ENCODE peak calls at places on chromosomes 2 and 18, in eight cellular contexts. One of them, this sample, is unnamed. For H3K4me1 and H3K9me3, the result is how much of the 10 kb centered on the place peaks cover.

GRCh38 chr2:196609806-196610205 is 29.7 kb upstream of the CCDC150 start:
- DNase-seq in upper lobe of right lung: no peak
- DNase-seq in breast epithelium: no peak
- DNase-seq in A549: no peak
- DNase-seq in heart right ventricle: no peak
- DNase-seq in upper lobe of left lung: no peak
- DNase-seq in left ventricle myocardium inferior: no peak
- DNase-seq in right cardiac atrium: no peak
- DNase-seq in this sample: no peak

GRCh38 chr2:52995439-52995838 is 772.2 kb upstream of the CHAC2 start:
- DNase-seq in breast epithelium: no peak
- DNase-seq in heart right ventricle: no peak
- DNase-seq in upper lobe of left lung: no peak
- DNase-seq in left ventricle myocardium inferior: no peak
- DNase-seq in right cardiac atrium: no peak
- DNase-seq in A549: no peak
- DNase-seq in upper lobe of right lung: no peak
- DNase-seq in this sample: no peak

GRCh38 chr18:22422909-22423548 is 5.3 kb upstream of the CTAGE1 start:
- DNase-seq in upper lobe of left lung: peak
- DNase-seq in A549: no peak
- DNase-seq in breast epithelium: no peak
- DNase-seq in heart right ventricle: peak
- DNase-seq in upper lobe of right lung: peak
- DNase-seq in left ventricle myocardium inferior: no peak
- DNase-seq in right cardiac atrium: peak
- DNase-seq in this sample: no peak

GRCh38 chr2:30233142-30233961 is 2.0 kb downstream of the LBH start:
- DNase-seq in left ventricle myocardium inferior: no peak
- DNase-seq in upper lobe of right lung: no peak
- DNase-seq in upper lobe of left lung: no peak
- DNase-seq in A549: no peak
- DNase-seq in breast epithelium: no peak
- DNase-seq in heart right ventricle: no peak
- DNase-seq in right cardiac atrium: no peak
- DNase-seq in this sample: no peak

GRCh38 chr2:20015482-20016083 is 3.1 kb upstream of the MATN3 start:
- DNase-seq in A549: peak
- DNase-seq in heart right ventricle: no peak
- DNase-seq in left ventricle myocardium inferior: no peak
- DNase-seq in upper lobe of left lung: no peak
- DNase-seq in right cardiac atrium: no peak
- DNase-seq in breast epithelium: no peak
- DNase-seq in upper lobe of right lung: no peak
- DNase-seq in this sample: no peak

GRCh38 chr2:197378494-197378972 is 56.3 kb downstream of the SF3B1 start:
- DNase-seq in right cardiac atrium: peak
- DNase-seq in upper lobe of left lung: peak
- DNase-seq in left ventricle myocardium inferior: no peak
- DNase-seq in upper lobe of right lung: no peak
- DNase-seq in A549: peak
- DNase-seq in breast epithelium: no peak
- DNase-seq in heart right ventricle: no peak
- DNase-seq in this sample: peak

GRCh38 chr2:104468846-104469245 is 385.1 kb upstream of the POU3F3 start:
- DNase-seq in left ventricle myocardium inferior: no peak
- DNase-seq in breast epithelium: no peak
- DNase-seq in A549: no peak
- DNase-seq in upper lobe of left lung: no peak
- DNase-seq in heart right ventricle: no peak
- DNase-seq in right cardiac atrium: no peak
- DNase-seq in upper lobe of right lung: no peak
- DNase-seq in this sample: no peak

GRCh38 chr2:138632066-138632465 is 130.5 kb downstream of the SPOPL start:
- DNase-seq in breast epithelium: no peak
- DNase-seq in right cardiac atrium: no peak
- DNase-seq in heart right ventricle: no peak
- DNase-seq in upper lobe of right lung: no peak
- DNase-seq in left ventricle myocardium inferior: no peak
- DNase-seq in A549: no peak
- DNase-seq in upper lobe of left lung: no peak
- DNase-seq in this sample: no peak

GRCh38 chr18:5961097-5961827 is 65.9 kb upstream of the TMEM200C start:
- DNase-seq in left ventricle myocardium inferior: no peak
- DNase-seq in A549: no peak
- DNase-seq in right cardiac atrium: no peak
- DNase-seq in upper lobe of right lung: no peak
- DNase-seq in heart right ventricle: no peak
- DNase-seq in upper lobe of left lung: no peak
- DNase-seq in breast epithelium: no peak
- DNase-seq in this sample: no peak

GRCh38 chr2:195343540-195343939 is 313.5 kb upstream of the SLC39A10 start:
- DNase-seq in heart right ventricle: no peak
- DNase-seq in right cardiac atrium: no peak
- DNase-seq in A549: no peak
- DNase-seq in left ventricle myocardium inferior: no peak
- DNase-seq in upper lobe of right lung: no peak
- DNase-seq in upper lobe of left lung: no peak
- DNase-seq in breast epithelium: no peak
- DNase-seq in this sample: no peak

GRCh38 chr18:7666195-7666776 is 99.2 kb downstream of the PTPRM start:
- DNase-seq in right cardiac atrium: no peak
- DNase-seq in A549: no peak
- DNase-seq in heart right ventricle: no peak
- DNase-seq in upper lobe of left lung: no peak
- DNase-seq in left ventricle myocardium inferior: no peak
- DNase-seq in upper lobe of right lung: no peak
- DNase-seq in breast epithelium: no peak
- DNase-seq in this sample: no peak

GRCh38 chr2:200264631-200265030 is 41.9 kb upstream of the SPATS2L start:
- DNase-seq in heart right ventricle: no peak
- DNase-seq in upper lobe of left lung: no peak
- DNase-seq in right cardiac atrium: no peak
- DNase-seq in left ventricle myocardium inferior: no peak
- DNase-seq in breast epithelium: no peak
- DNase-seq in A549: no peak
- DNase-seq in upper lobe of right lung: no peak
- DNase-seq in this sample: no peak

GRCh38 chr18:36829362-36830140 is 624 bp downstream of the KIAA1328 start:
- DNase-seq in upper lobe of left lung: peak
- DNase-seq in left ventricle myocardium inferior: no peak
- DNase-seq in breast epithelium: no peak
- DNase-seq in upper lobe of right lung: no peak
- DNase-seq in right cardiac atrium: no peak
- DNase-seq in A549: no peak
- DNase-seq in heart right ventricle: no peak
- DNase-seq in this sample: no peak

GRCh38 chr18:65592419-65592818 is 158.4 kb upstream of the CDH7 start:
- DNase-seq in breast epithelium: no peak
- DNase-seq in right cardiac atrium: no peak
- DNase-seq in A549: no peak
- DNase-seq in heart right ventricle: no peak
- DNase-seq in upper lobe of right lung: no peak
- DNase-seq in upper lobe of left lung: no peak
- DNase-seq in left ventricle myocardium inferior: no peak
- DNase-seq in this sample: no peak

GRCh38 chr18:14179306-14179705 is 47.1 kb upstream of the ZNF519 start:
- DNase-seq in A549: peak
- DNase-seq in left ventricle myocardium inferior: no peak
- DNase-seq in breast epithelium: no peak
- DNase-seq in upper lobe of right lung: no peak
- DNase-seq in heart right ventricle: no peak
- DNase-seq in upper lobe of left lung: no peak
- DNase-seq in right cardiac atrium: no peak
- DNase-seq in this sample: no peak

GRCh38 chr2:120910069-120910468 is 174.4 kb downstream of the GLI2 start:
- DNase-seq in A549: no peak
- DNase-seq in heart right ventricle: no peak
- DNase-seq in upper lobe of left lung: no peak
- DNase-seq in breast epithelium: no peak
- DNase-seq in upper lobe of right lung: no peak
- DNase-seq in right cardiac atrium: no peak
- DNase-seq in left ventricle myocardium inferior: no peak
- DNase-seq in this sample: no peak

GRCh38 chr18:13382990-13383821 is 164.6 kb downstream of the LDLRAD4 start:
- DNase-seq in upper lobe of left lung: peak
- DNase-seq in heart right ventricle: no peak
- DNase-seq in upper lobe of right lung: no peak
- DNase-seq in right cardiac atrium: no peak
- DNase-seq in A549: no peak
- DNase-seq in left ventricle myocardium inferior: no peak
- DNase-seq in breast epithelium: no peak
- DNase-seq in this sample: no peak

GRCh38 chr2:11647834-11648600 is 22.0 kb downstream of the NTSR2 start:
- DNase-seq in left ventricle myocardium inferior: no peak
- DNase-seq in breast epithelium: no peak
- DNase-seq in A549: no peak
- DNase-seq in heart right ventricle: no peak
- DNase-seq in right cardiac atrium: no peak
- DNase-seq in upper lobe of right lung: no peak
- DNase-seq in upper lobe of left lung: no peak
- DNase-seq in this sample: no peak

GRCh38 chr2:46175409-46175808 is 121.8 kb upstream of the EPAS1 start:
- DNase-seq in right cardiac atrium: no peak
- DNase-seq in breast epithelium: no peak
- DNase-seq in heart right ventricle: no peak
- DNase-seq in upper lobe of left lung: no peak
- DNase-seq in upper lobe of right lung: no peak
- DNase-seq in left ventricle myocardium inferior: no peak
- DNase-seq in A549: no peak
- DNase-seq in this sample: no peak

GRCh38 chr2:143321994-143322393 is 192.8 kb downstream of the ARHGAP15 start:
- DNase-seq in heart right ventricle: no peak
- DNase-seq in breast epithelium: no peak
- DNase-seq in left ventricle myocardium inferior: no peak
- DNase-seq in A549: peak
- DNase-seq in upper lobe of right lung: no peak
- DNase-seq in right cardiac atrium: no peak
- DNase-seq in upper lobe of left lung: no peak
- DNase-seq in this sample: no peak

GRCh38 chr2:241219856-241220356 is 31.4 kb downstream of the ANO7 start:
- DNase-seq in heart right ventricle: no peak
- DNase-seq in upper lobe of right lung: no peak
- DNase-seq in A549: no peak
- DNase-seq in right cardiac atrium: no peak
- DNase-seq in breast epithelium: no peak
- DNase-seq in upper lobe of left lung: no peak
- DNase-seq in left ventricle myocardium inferior: no peak
- DNase-seq in this sample: no peak

GRCh38 chr2:118810766-118811165 is 36.7 kb downstream of the EN1 start:
- DNase-seq in upper lobe of left lung: no peak
- DNase-seq in breast epithelium: no peak
- DNase-seq in A549: no peak
- DNase-seq in upper lobe of right lung: no peak
- DNase-seq in left ventricle myocardium inferior: no peak
- DNase-seq in heart right ventricle: no peak
- DNase-seq in right cardiac atrium: no peak
- DNase-seq in this sample: no peak
- H3K4me1 ChIP-seq in upper lobe of left lung: under half
- H3K4me1 ChIP-seq in breast epithelium: under half
- H3K4me1 ChIP-seq in A549: under half
- H3K4me1 ChIP-seq in upper lobe of right lung: under half
- H3K4me1 ChIP-seq in left ventricle myocardium inferior: under half
- H3K4me1 ChIP-seq in heart right ventricle: under half
- H3K4me1 ChIP-seq in right cardiac atrium: under half
- H3K4me1 ChIP-seq in this sample: under half

DNA sequence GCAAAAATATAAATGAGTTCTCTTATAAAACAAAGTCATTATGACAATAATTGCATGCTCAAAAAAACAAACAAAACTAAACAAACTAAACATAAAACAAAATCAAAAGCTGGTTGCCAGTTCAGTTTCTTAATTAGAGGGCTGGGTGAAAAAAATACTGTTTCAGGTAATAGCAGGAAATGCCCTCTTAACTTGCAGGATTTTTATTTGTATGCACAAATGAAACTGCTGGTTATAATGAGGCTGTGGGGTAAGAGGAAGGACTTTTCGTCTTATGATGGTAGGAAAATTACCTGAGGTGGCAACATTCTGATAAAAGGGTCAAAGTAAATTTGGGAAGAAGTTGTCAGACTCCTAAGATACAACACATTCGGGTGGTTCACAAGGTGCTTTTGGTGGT is 21.5 kb upstream of the CDKL4 start:
- DNase-seq in heart right ventricle: no peak
- DNase-seq in A549: no peak
- DNase-seq in right cardiac atrium: no peak
- DNase-seq in breast epithelium: no peak
- DNase-seq in upper lobe of left lung: no peak
- DNase-seq in upper lobe of right lung: no peak
- DNase-seq in left ventricle myocardium inferior: no peak
- DNase-seq in this sample: no peak
- H3K9me3 ChIP-seq in heart right ventricle: under half
- H3K9me3 ChIP-seq in A549: under half
- H3K9me3 ChIP-seq in right cardiac atrium: under half
- H3K9me3 ChIP-seq in breast epithelium: under half
- H3K9me3 ChIP-seq in upper lobe of left lung: under half
- H3K9me3 ChIP-seq in upper lobe of right lung: under half
- H3K9me3 ChIP-seq in left ventricle myocardium inferior: under half
- H3K9me3 ChIP-seq in this sample: under half

GRCh38 chr18:31652355-31652754 is 32.0 kb downstream of the B4GALT6 start:
- DNase-seq in upper lobe of right lung: no peak
- DNase-seq in A549: no peak
- DNase-seq in left ventricle myocardium inferior: no peak
- DNase-seq in heart right ventricle: no peak
- DNase-seq in breast epithelium: no peak
- DNase-seq in right cardiac atrium: no peak
- DNase-seq in upper lobe of left lung: no peak
- DNase-seq in this sample: no peak
- H3K4me1 ChIP-seq in upper lobe of right lung: under half
- H3K4me1 ChIP-seq in A549: under half
- H3K4me1 ChIP-seq in left ventricle myocardium inferior: under half
- H3K4me1 ChIP-seq in heart right ventricle: under half
- H3K4me1 ChIP-seq in breast epithelium: under half
- H3K4me1 ChIP-seq in right cardiac atrium: under half
- H3K4me1 ChIP-seq in upper lobe of left lung: under half
- H3K4me1 ChIP-seq in this sample: under half

GRCh38 chr2:12862541-12862940 is 145.8 kb downstream of the TRIB2 start:
- DNase-seq in upper lobe of left lung: no peak
- DNase-seq in upper lobe of right lung: no peak
- DNase-seq in A549: no peak
- DNase-seq in breast epithelium: no peak
- DNase-seq in heart right ventricle: no peak
- DNase-seq in left ventricle myocardium inferior: no peak
- DNase-seq in right cardiac atrium: no peak
- DNase-seq in this sample: no peak
- H3K9me3 ChIP-seq in upper lobe of left lung: under half
- H3K9me3 ChIP-seq in upper lobe of right lung: under half
- H3K9me3 ChIP-seq in A549: under half
- H3K9me3 ChIP-seq in breast epithelium: under half
- H3K9me3 ChIP-seq in heart right ventricle: under half
- H3K9me3 ChIP-seq in left ventricle myocardium inferior: under half
- H3K9me3 ChIP-seq in right cardiac atrium: under half
- H3K9me3 ChIP-seq in this sample: under half